ENCODE peak calls at places on chromosomes 16 and 17, in nine cellular contexts. S is non-pigmented ciliary epithelial cell; P is smooth muscle cell of the brain vasculature; O is effector memory CD8-positive, alpha-beta T cell; V is fibroblast of mammary gland; C is psoas muscle; F is bronchial epithelial cell; M is OCI-M1; I is AML-193. D is an unnamed sample.

GRCh38 chr17:81508639-81509047 is 4.0 kb downstream of the ACTG1 start:
- DNase-seq in S (no peak), P (no peak), O (no peak), V (peak; percentile 69), C (no peak), F (peak; percentile 76), M (peak; percentile 47), I (peak; percentile 13), D (no peak)

GRCh38 chr16:165539-166374 is at the start of gene HBM:
- DNase-seq in S (no peak), P (no peak), O (no peak), V (no peak), C (no peak), F (no peak), M (no peak), I (no peak), D (no peak)

GRCh38 chr16:74862743-74863244 is 88.2 kb upstream of the FA2H start:
- DNase-seq in S (no peak), P (peak; percentile 9), O (no peak), V (peak; percentile 54), C (no peak), F (peak; percentile 61), M (peak; percentile 58), I (peak; percentile 41), D (peak; percentile 4)

GRCh38 chr16:57379579-57379978 is 7.3 kb downstream of the CX3CL1 start:
- DNase-seq in S (no peak), P (no peak), O (no peak), V (no peak), C (no peak), F (no peak), M (no peak), I (no peak), D (no peak)

GRCh38 chr16:77794586-77794985 is 6.2 kb downstream of the VAT1L start:
- DNase-seq in S (peak; percentile 50), P (no peak), O (no peak), V (peak; percentile 88), C (no peak), F (peak; percentile 76), M (no peak), I (no peak), D (no peak)

GRCh38 chr17:15651583-15652110 is 32.1 kb upstream of the FBXW10B start:
- DNase-seq in S (peak; percentile 96), P (peak; percentile 89), O (no peak), V (peak; percentile 99), C (peak; percentile 98), F (peak; percentile 98), M (peak; percentile 96), I (peak; percentile 80), D (no peak)

GRCh38 chr17:67682196-67682595 is 35.5 kb upstream of the NOL11 start:
- DNase-seq in S (no peak), P (no peak), O (no peak), V (no peak), C (no peak), F (no peak), M (no peak), I (no peak), D (no peak)

GRCh38 chr16:31298958-31299357 is 39.2 kb downstream of the ITGAM start:
- DNase-seq in S (no peak), P (no peak), O (no peak), V (no peak), C (no peak), F (peak; percentile 29), M (peak; percentile 68), I (peak; percentile 51), D (no peak)

GRCh38 chr16:10940501-10941079 is 1.7 kb downstream of the DEXI start:
- DNase-seq in S (no peak), P (no peak), O (no peak), V (peak; percentile 30), C (peak; percentile 67), F (no peak), M (no peak), I (no peak), D (no peak)

GRCh38 chr16:74296120-74296464 is 522 bp upstream of the PSMD7 start:
- DNase-seq in S (no peak), P (no peak), O (no peak), V (no peak), C (no peak), F (peak; percentile 40), M (no peak), I (peak; percentile 78), D (no peak)

GRCh38 chr17:39631403-39631802 is 4.7 kb downstream of the PPP1R1B start:
- DNase-seq in S (no peak), P (no peak), O (no peak), V (no peak), C (no peak), F (peak; percentile 66), M (no peak), I (no peak), D (no peak)

GRCh38 chr16:88299751-88300462 is 82.9 kb upstream of the ZNF469 start:
- DNase-seq in S (no peak), P (no peak), O (no peak), V (no peak), C (peak; percentile 42), F (no peak), M (no peak), I (no peak), D (no peak)

D was measured in stimulated activated naive CD4-positive, alpha-beta T cell.